ENCODE peak calls at places on chromosomes 3 and 15, in four cellular contexts. One of them, this sample, is unnamed.

GRCh38 chr3:127053979-127054378 is 71.1 kb downstream of the PLXNA1 start:
- DNase-seq in coronary artery: no peak
- DNase-seq in CD4-positive, alpha-beta T cell: no peak
- DNase-seq in testis: no peak
- DNase-seq in this sample: no peak

GRCh38 chr15:36545451-36545992 is 33.9 kb upstream of the CDIN1 start:
- DNase-seq in coronary artery: no peak
- DNase-seq in testis: no peak
- DNase-seq in CD4-positive, alpha-beta T cell: no peak
- DNase-seq in this sample: no peak

GRCh38 chr3:138093721-138094120 is 21.7 kb downstream of the DZIP1L start:
- DNase-seq in testis: no peak
- DNase-seq in coronary artery: no peak
- DNase-seq in CD4-positive, alpha-beta T cell: no peak
- DNase-seq in this sample: no peak

GRCh38 chr3:135007622-135008021 is 212.6 kb downstream of the EPHB1 start:
- DNase-seq in CD4-positive, alpha-beta T cell: no peak
- DNase-seq in coronary artery: no peak
- DNase-seq in testis: no peak
- DNase-seq in this sample: no peak

GRCh38 chr3:127748754-127749327 is 73.5 kb downstream of the MGLL start:
- DNase-seq in testis: no peak
- DNase-seq in coronary artery: no peak
- DNase-seq in CD4-positive, alpha-beta T cell: no peak
- DNase-seq in this sample: no peak

GRCh38 chr3:16304065-16305010 is 39.3 kb downstream of the OXNAD1 start:
- DNase-seq in CD4-positive, alpha-beta T cell: no peak
- DNase-seq in coronary artery: no peak
- DNase-seq in testis: no peak
- DNase-seq in this sample: no peak

GRCh38 chr3:108319428-108320053 is 23.2 kb downstream of the HHLA2 start:
- DNase-seq in CD4-positive, alpha-beta T cell: no peak
- DNase-seq in coronary artery: no peak
- DNase-seq in testis: no peak
- DNase-seq in this sample: no peak

GRCh38 chr15:69064649-69065048 is 50.2 kb downstream of the NOX5 start:
- DNase-seq in testis: no peak
- DNase-seq in CD4-positive, alpha-beta T cell: no peak
- DNase-seq in coronary artery: no peak
- DNase-seq in this sample: no peak

GRCh38 chr3:187112934-187113793 is 26.1 kb downstream of the RPL39L start:
- DNase-seq in coronary artery: no peak
- DNase-seq in testis: no peak
- DNase-seq in CD4-positive, alpha-beta T cell: no peak
- DNase-seq in this sample: no peak

DNA sequence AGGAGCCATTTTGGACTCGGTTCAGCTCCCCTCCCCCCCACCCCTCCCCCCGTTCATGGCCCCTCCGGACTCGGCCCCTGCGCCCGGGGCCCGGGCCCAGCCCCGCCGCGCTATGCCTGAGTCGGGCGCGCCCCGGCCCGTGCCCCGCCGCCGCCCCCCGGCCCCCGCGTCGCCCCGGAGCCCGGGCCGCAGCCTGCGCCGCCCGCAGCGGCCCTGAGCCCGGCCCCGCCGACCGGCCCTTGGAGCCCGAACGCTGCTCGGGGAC is 156 bp downstream of the ACVR2B start:
- DNase-seq in testis: no peak
- DNase-seq in coronary artery: no peak
- DNase-seq in CD4-positive, alpha-beta T cell: no peak
- DNase-seq in this sample: no peak
- H3K27ac ChIP-seq in testis: peak overlapping the region; percentile 95
- H3K27ac ChIP-seq in coronary artery: peak overlapping the region; percentile 64
- H3K27ac ChIP-seq in CD4-positive, alpha-beta T cell: no peak overlapping the region
- H3K27ac ChIP-seq in this sample: peak overlapping the region; percentile 48

GRCh38 chr15:52651868-52652267 is 27.3 kb downstream of the ATOSA start:
- DNase-seq in testis: peak; percentile 84
- DNase-seq in coronary artery: peak; percentile 77
- DNase-seq in CD4-positive, alpha-beta T cell: peak; percentile 13
- DNase-seq in this sample: no peak
- H3K27ac ChIP-seq in testis: peak overlapping the region; percentile 53
- H3K27ac ChIP-seq in coronary artery: peak overlapping the region; percentile 4
- H3K27ac ChIP-seq in CD4-positive, alpha-beta T cell: no peak overlapping the region
- H3K27ac ChIP-seq in this sample: peak overlapping the region; percentile 96

GRCh38 chr15:62756995-62757360 is 285.6 kb upstream of the TPM1 start:
- DNase-seq in coronary artery: peak; percentile 59
- DNase-seq in CD4-positive, alpha-beta T cell: no peak
- DNase-seq in testis: no peak
- DNase-seq in this sample: no peak

GRCh38 chr15:62760506-62760905 is 282.0 kb upstream of the TPM1 start:
- DNase-seq in CD4-positive, alpha-beta T cell: no peak
- DNase-seq in coronary artery: no peak
- DNase-seq in testis: no peak
- DNase-seq in this sample: no peak

GRCh38 chr15:62758126-62758951 is 284.2 kb upstream of the TPM1 start:
- DNase-seq in testis: peak; percentile 20
- DNase-seq in CD4-positive, alpha-beta T cell: no peak
- DNase-seq in coronary artery: peak; percentile 76
- DNase-seq in this sample: peak; percentile 46

GRCh38 chr15:62757535-62757934 is 285.0 kb upstream of the TPM1 start:
- DNase-seq in coronary artery: peak; percentile 59
- DNase-seq in testis: no peak
- DNase-seq in CD4-positive, alpha-beta T cell: no peak
- DNase-seq in this sample: no peak

DNA sequence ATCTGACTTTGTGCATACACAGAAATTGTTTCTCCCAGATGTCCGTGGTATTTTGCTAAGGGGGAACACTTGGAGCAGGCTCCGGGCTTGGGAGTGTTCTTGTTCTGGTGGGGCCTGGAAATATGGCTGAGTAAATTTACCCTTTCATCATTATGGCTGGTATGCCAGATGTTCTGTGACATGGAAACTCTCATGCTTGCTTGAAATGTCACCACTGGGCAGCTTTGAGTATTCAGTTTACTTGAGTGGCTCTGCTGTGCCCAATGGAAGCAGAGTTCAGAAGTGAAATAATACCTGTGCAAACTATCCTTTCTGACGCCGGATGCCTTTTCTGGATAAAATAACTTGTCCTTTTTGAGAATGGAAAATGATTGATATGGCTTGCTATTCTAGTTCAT is 283.6 kb upstream of the TPM1 start:
- DNase-seq in CD4-positive, alpha-beta T cell: no peak
- DNase-seq in testis: no peak
- DNase-seq in coronary artery: peak; percentile 36
- DNase-seq in this sample: no peak
- H3K27ac ChIP-seq in CD4-positive, alpha-beta T cell: no peak overlapping the region
- H3K27ac ChIP-seq in testis: no peak overlapping the region
- H3K27ac ChIP-seq in coronary artery: peak overlapping the region; percentile 42
- H3K27ac ChIP-seq in this sample: peak overlapping the region; percentile 78

DNA sequence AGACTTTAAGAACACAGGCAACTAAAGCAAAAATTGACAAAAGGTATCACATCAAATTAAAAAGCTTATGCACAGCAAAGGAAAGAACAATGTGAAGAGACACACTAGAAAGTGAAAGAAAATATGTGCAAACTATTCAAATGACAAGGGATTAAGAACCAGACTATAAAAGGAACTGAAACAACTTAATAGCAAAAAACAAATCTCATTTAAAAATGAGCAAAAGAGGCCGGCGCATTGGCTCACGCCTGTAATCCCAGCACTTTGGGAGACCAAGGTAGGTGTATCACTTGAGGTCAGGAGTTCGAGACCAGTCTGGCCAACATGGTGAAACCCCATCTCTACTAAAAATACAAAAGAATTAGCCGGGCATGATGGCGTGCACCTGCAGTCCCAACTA is 14.4 kb downstream of the NGLY1 start:
- DNase-seq in coronary artery: no peak
- DNase-seq in CD4-positive, alpha-beta T cell: no peak
- DNase-seq in testis: no peak
- DNase-seq in this sample: no peak
- H3K27ac ChIP-seq in coronary artery: no peak overlapping the region
- H3K27ac ChIP-seq in CD4-positive, alpha-beta T cell: no peak overlapping the region
- H3K27ac ChIP-seq in testis: no peak overlapping the region
- H3K27ac ChIP-seq in this sample: no peak overlapping the region

This sample was measured in epithelial cell of prostate.